ENCODE peak calls at places on chromosomes 11 and 22, in seven cellular contexts. One of them, this sample, is unnamed.

GRCh38 chr11:127620660-127621059 is 620.1 kb upstream of the KIRREL3 start:
- DNase-seq in T-helper 2 cell: no peak
- DNase-seq in right atrium auricular region: no peak
- DNase-seq in H1: no peak
- DNase-seq in sciatic nerve: no peak
- DNase-seq in GM18507: no peak
- DNase-seq in MV-4-11: peak; percentile 14
- DNase-seq in this sample: no peak

GRCh38 chr11:133827556-133827955 is 17.8 kb downstream of the SPATA19 start:
- DNase-seq in GM18507: no peak
- DNase-seq in T-helper 2 cell: no peak
- DNase-seq in H1: no peak
- DNase-seq in right atrium auricular region: no peak
- DNase-seq in MV-4-11: no peak
- DNase-seq in sciatic nerve: no peak
- DNase-seq in this sample: no peak

GRCh38 chr11:70699294-70700221 is 301.2 kb downstream of the CTTN start:
- DNase-seq in T-helper 2 cell: no peak
- DNase-seq in GM18507: no peak
- DNase-seq in sciatic nerve: no peak
- DNase-seq in H1: no peak
- DNase-seq in MV-4-11: peak; percentile 46
- DNase-seq in right atrium auricular region: no peak
- DNase-seq in this sample: peak; percentile 15

GRCh38 chr22:48350456-48350855 is 1477.2 kb downstream of the BRD1 start:
- DNase-seq in right atrium auricular region: no peak
- DNase-seq in T-helper 2 cell: no peak
- DNase-seq in MV-4-11: no peak
- DNase-seq in H1: no peak
- DNase-seq in sciatic nerve: no peak
- DNase-seq in GM18507: no peak
- DNase-seq in this sample: no peak

GRCh38 chr11:71251761-71252433 is 480 bp downstream of the SHANK2 start:
- DNase-seq in T-helper 2 cell: no peak
- DNase-seq in right atrium auricular region: no peak
- DNase-seq in MV-4-11: no peak
- DNase-seq in GM18507: peak; percentile 69
- DNase-seq in H1: no peak
- DNase-seq in sciatic nerve: no peak
- DNase-seq in this sample: no peak

GRCh38 chr22:24230911-24231656 is 13.8 kb downstream of the GGT5 start:
- DNase-seq in right atrium auricular region: no peak
- DNase-seq in H1: peak; percentile 51
- DNase-seq in GM18507: no peak
- DNase-seq in sciatic nerve: no peak
- DNase-seq in MV-4-11: no peak
- DNase-seq in T-helper 2 cell: peak; percentile 32
- DNase-seq in this sample: peak; percentile 25

GRCh38 chr11:124446926-124447325 is 1.4 kb upstream of the OR8B8 start:
- DNase-seq in T-helper 2 cell: no peak
- DNase-seq in right atrium auricular region: no peak
- DNase-seq in GM18507: no peak
- DNase-seq in sciatic nerve: no peak
- DNase-seq in MV-4-11: peak; percentile 34
- DNase-seq in H1: no peak
- DNase-seq in this sample: no peak

GRCh38 chr11:130434521-130435223 is 6.3 kb upstream of the ADAMTS8 start:
- DNase-seq in H1: no peak
- DNase-seq in sciatic nerve: peak; percentile 86
- DNase-seq in MV-4-11: peak; percentile 69
- DNase-seq in GM18507: peak; percentile 42
- DNase-seq in right atrium auricular region: peak; percentile 86
- DNase-seq in T-helper 2 cell: peak; percentile 40
- DNase-seq in this sample: peak; percentile 65

GRCh38 chr22:23531966-23532735 is 47.9 kb downstream of the IGLL1 start:
- DNase-seq in sciatic nerve: peak; percentile 47
- DNase-seq in H1: no peak
- DNase-seq in T-helper 2 cell: no peak
- DNase-seq in GM18507: no peak
- DNase-seq in right atrium auricular region: no peak
- DNase-seq in MV-4-11: no peak
- DNase-seq in this sample: no peak

GRCh38 chr22:38756631-38757463 is 1.0 kb upstream of the SUN2 start:
- DNase-seq in right atrium auricular region: no peak
- DNase-seq in GM18507: no peak
- DNase-seq in sciatic nerve: no peak
- DNase-seq in H1: no peak
- DNase-seq in MV-4-11: peak; percentile 70
- DNase-seq in T-helper 2 cell: no peak
- DNase-seq in this sample: no peak